ENCODE peak calls at places on chromosomes 11 and 22, in five cellular contexts. U, Q, Z, K and B are unnamed samples.
A peak's percentile ranks its signal among the peaks of the same experiment; 100 is the strongest.

GRCh38 chr11:134584706-134585445 is 172.8 kb upstream of the B3GAT1 start:
- DNase-seq in U (peak; percentile 28), Q (no peak), Z (no peak), K (no peak), B (no peak)

GRCh38 chr22:44383071-44383575 is 70.4 kb upstream of the SHISAL1 start:
- DNase-seq in U (no peak), Q (no peak), Z (no peak), K (no peak), B (no peak)

GRCh38 chr22:46941958-46942815 is 179.7 kb downstream of the TBC1D22A start:
- DNase-seq in U (no peak), Q (no peak), Z (no peak), K (peak; percentile 49), B (no peak)

GRCh38 chr11:47393163-47394049 is 15.0 kb upstream of the SLC39A13 start:
- DNase-seq in U (peak; percentile 25), Q (no peak), Z (no peak), K (peak; percentile 15), B (peak; percentile 82)

GRCh38 chr11:91932151-91932821 is 292.3 kb upstream of the FAT3 start:
- DNase-seq in U (no peak), Q (no peak), Z (no peak), K (no peak), B (peak; percentile 24)

GRCh38 chr11:100805509-100806199 is 118.6 kb downstream of the ARHGAP42 start:
- DNase-seq in U (no peak), Q (no peak), Z (no peak), K (no peak), B (no peak)

GRCh38 chr11:101428918-101429317 is 154.9 kb downstream of the TRPC6 start:
- DNase-seq in U (peak; percentile 43), Q (no peak), Z (no peak), K (peak; percentile 39), B (peak; percentile 57)

GRCh38 chr11:76614471-76615183 is 55.9 kb downstream of the LRRC32 start:
- DNase-seq in U (no peak), Q (no peak), Z (no peak), K (no peak), B (no peak)

GRCh38 chr11:841981-842369 is 354 bp downstream of the POLR2L start:
- DNase-seq in U (no peak), Q (no peak), Z (no peak), K (peak; percentile 57), B (no peak)

GRCh38 chr11:843086-843704 is 543 bp downstream of the TSPAN4 start:
- DNase-seq in U (no peak), Q (no peak), Z (no peak), K (no peak), B (peak; percentile 48)

GRCh38 chr11:839875-840617 is 2.3 kb downstream of the POLR2L start:
- DNase-seq in U (no peak), Q (no peak), Z (no peak), K (no peak), B (no peak)

GRCh38 chr11:843818-844692 is 1.4 kb downstream of the TSPAN4 start:
- DNase-seq in U (peak; percentile 96), Q (no peak), Z (peak; percentile 89), K (peak; percentile 41), B (peak; percentile 93)

DNA sequence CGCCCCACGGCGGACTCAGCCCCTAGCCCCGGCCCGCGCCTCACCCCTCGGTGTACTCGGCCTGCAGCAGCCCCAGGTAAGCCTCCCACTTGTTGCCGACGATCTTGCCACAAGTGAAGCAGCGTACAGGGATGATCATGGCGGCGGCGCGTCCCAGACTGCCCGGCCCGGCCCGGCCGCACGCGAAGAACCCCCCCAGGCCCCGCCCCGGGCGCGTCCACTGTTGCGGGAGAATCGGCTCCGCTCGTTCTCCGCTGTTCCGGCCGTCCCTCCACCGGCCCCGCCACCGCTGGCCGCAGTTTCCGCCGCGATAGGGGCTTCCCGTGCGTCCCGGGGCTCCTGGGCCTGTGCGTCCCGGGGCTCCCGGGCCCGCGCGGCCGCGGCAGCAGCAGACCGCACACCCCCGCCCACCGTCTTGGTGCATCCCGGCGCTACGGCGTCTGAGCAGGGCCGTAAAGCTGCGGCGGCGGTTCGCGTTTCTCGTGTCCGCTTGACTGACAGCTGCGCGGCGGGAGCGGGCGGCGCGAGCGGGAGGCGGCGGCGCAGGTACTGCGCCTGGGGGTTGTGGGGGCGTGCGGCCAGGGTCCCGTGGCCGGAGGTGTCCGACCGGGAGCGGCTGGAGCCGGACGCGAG is at the start of the genes POLR2L and TSPAN4:
- DNase-seq in U (peak; percentile 91), Q (peak; percentile 90), Z (no peak), K (peak; percentile 92), B (peak; percentile 89)
- H4K8ac ChIP-seq in U (no peak within 1 kb of the TSS), Q (no peak within 1 kb of the TSS), Z (peak within 1 kb of the TSS; percentile 98), K (peak within 1 kb of the TSS; percentile 98), B (peak within 1 kb of the TSS; percentile 94)

GRCh38 chr22:48251629-48252028 is 1489.2 kb downstream of the TBC1D22A start:
- DNase-seq in U (no peak), Q (no peak), Z (no peak), K (no peak), B (no peak)
- H2BK12ac ChIP-seq in U (no peak overlapping the region), Q (no peak overlapping the region), Z (no peak overlapping the region), K (no peak overlapping the region), B (no peak overlapping the region)

DNA sequence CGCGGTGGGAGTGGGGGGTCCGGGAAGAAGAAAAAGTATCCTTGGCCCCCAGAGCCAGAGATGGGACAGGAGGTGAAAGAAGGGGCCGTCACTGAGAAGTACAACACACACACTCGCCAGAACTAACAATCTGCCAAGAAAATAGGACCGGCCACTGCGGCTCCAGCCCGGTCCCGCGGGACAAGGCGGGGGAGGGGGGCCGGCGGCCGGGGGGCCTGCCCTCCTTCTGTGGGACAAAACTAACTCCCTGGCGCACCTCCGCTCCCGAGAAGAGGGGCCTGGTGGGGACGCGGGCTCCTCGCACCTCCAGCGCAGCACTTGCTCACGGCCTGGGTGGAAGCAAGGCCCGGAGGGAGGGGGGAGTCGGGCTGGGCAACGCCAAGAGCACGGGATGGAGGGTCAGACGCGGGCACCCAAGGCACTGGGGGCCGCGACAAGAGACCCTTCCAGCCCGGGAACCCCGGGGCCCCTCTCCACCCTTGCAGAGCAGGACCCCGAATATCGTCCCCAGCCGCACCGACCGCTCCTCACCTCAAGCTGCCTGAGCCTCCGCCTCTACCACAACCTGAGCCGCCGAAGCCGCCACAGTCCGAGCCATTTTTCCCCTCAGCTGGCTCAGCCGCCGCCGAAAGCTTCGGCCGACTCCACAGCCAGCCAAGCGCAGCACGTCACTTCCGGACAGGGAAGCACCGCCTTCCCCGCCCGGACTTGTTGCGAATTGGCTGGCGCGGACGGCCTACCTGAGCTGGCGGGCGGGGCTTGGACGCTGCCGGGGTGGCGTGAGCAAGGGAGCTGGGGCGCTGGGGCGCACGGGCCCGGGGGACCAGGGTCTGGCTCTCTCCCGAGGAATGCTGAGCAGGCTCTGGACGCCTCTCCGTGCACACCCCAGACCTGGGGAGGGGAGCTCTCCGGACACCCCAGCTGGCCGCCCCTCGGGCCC is at the start of gene PIK3C2A:
- DNase-seq in U (peak; percentile 96), Q (peak; percentile 93), Z (peak; percentile 84), K (peak; percentile 96), B (peak; percentile 95)
- H4K8ac ChIP-seq in U (no peak within 1 kb of the TSS), Q (no peak within 1 kb of the TSS), Z (peak within 1 kb of the TSS; percentile 98), K (peak within 1 kb of the TSS; percentile 80), B (peak within 1 kb of the TSS; percentile 29)

GRCh38 chr22:43109921-43110443 is 568 bp upstream of the BIK start:
- DNase-seq in U (peak; percentile 46), Q (no peak), Z (no peak), K (no peak), B (no peak)
- H2BK12ac ChIP-seq in U (no peak overlapping the region), Q (no peak overlapping the region), Z (no peak overlapping the region), K (no peak overlapping the region), B (no peak overlapping the region)